ENCODE peak calls at places on chromosomes 13 and 19, in six cellular contexts. L, B, K, A, M and Q are unnamed samples.

GRCh38 chr19:474126-475078 is 13.6 kb upstream of the SHC2 start:
- DNase-seq in A (no peak), K (no peak), B (no peak), M (no peak), L (no peak), Q (no peak)

GRCh38 chr19:15124572-15125231 is 17.5 kb downstream of the SYDE1 start:
- DNase-seq in B (peak), L (no peak), A (no peak), K (no peak), M (peak), Q (no peak)

GRCh38 chr19:49546825-49547565 is 19.2 kb downstream of the RCN3 start:
- DNase-seq in M (peak), B (peak), A (peak), L (peak), K (peak), Q (no peak)

GRCh38 chr13:79307433-79307861 is 98.6 kb downstream of the RBM26 start:
- DNase-seq in A (no peak), M (no peak), L (no peak), B (peak), K (no peak), Q (no peak)

GRCh38 chr19:30322641-30323320 is 49.4 kb upstream of the ZNF536 start:
- DNase-seq in K (no peak), A (no peak), B (no peak), M (no peak), L (no peak), Q (peak)

GRCh38 chr19:38844093-38844686 is 5.6 kb downstream of the HNRNPL start:
- DNase-seq in M (no peak), K (no peak), B (no peak), L (no peak), A (no peak), Q (no peak)

GRCh38 chr19:51131780-51132680 is 7.3 kb downstream of the SIGLEC9 start:
- DNase-seq in L (peak), M (peak), K (peak), A (peak), B (no peak), Q (no peak)

GRCh38 chr13:39913928-39914327 is 258.5 kb downstream of the COG6 start:
- DNase-seq in M (peak), K (peak), L (no peak), B (no peak), A (no peak), Q (no peak)

GRCh38 chr19:54104998-54105715 is 2.5 kb downstream of the NDUFA3 start:
- DNase-seq in B (no peak), M (no peak), L (no peak), A (no peak), K (no peak), Q (no peak)

GRCh38 chr19:12763100-12763499 is 11.5 kb downstream of the BEST2 start:
- DNase-seq in A (no peak), L (no peak), M (no peak), B (no peak), K (no peak), Q (no peak)

GRCh38 chr19:39413269-39413902 is 917 bp downstream of the PLEKHG2 start:
- DNase-seq in A (no peak), L (peak), B (no peak), M (peak), K (peak), Q (no peak)

GRCh38 chr19:11130824-11131455 is 24.6 kb downstream of the SPC24 start:
- DNase-seq in M (peak), L (peak), K (peak), A (peak), B (peak), Q (peak)

GRCh38 chr13:33079960-33080359 is 63.7 kb downstream of the KL start:
- DNase-seq in M (no peak), A (no peak), B (no peak), K (no peak), L (no peak), Q (no peak)

DNA sequence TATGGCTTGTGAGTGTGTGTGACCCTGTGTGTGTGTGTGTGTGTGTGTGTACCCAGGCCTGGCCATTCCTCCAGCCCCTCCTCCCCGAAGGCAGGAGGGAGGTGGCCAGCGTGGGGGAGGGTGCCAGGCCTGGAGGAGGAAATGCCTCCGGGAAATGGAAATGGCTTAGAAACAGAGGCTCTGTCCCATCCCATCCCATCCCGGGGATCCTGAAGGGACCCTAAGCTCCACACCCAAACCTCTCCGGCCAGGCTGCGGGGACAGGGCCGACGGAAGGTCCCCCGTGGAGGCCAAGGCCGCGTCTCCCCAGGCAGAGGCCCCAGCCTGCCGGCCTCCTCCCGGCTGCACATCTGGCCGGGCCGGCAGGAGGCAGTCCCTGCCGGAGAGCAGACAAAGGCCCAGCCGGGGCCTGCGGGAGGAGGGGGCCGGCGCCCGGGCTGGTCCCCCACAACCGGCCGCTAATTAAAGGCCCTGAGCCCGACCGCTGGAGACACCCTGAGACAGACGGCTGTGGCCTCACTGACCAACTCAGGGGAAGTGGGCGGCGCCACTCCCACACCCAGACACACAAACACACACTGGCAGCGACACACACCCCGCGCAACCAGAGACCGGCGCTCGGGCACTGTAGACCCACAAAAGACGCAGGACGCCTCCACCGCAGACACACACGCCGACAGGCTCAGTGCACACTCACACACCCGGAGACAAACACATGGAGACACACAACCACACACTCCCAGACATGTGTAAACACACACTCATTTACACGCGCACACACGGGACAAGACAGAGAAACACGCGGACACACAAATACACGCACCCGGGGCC is 1.1 kb downstream of the ADAMTS10 start:
- DNase-seq in M (peak), K (peak), B (peak), L (peak), A (no peak), Q (no peak)
- TF ChIP-seq CTCF in M (no peak), K (peak), B (peak), L (peak), A (peak), Q (no peak)

GRCh38 chr19:35901055-35901644 is 810 bp upstream of the NFKBID start:
- DNase-seq in K (no peak), M (no peak), B (no peak), L (no peak), A (no peak), Q (no peak)
- H3K4me3 ChIP-seq in K (peak), M (no peak), B (peak), L (peak), A (peak), Q (peak)

DNA sequence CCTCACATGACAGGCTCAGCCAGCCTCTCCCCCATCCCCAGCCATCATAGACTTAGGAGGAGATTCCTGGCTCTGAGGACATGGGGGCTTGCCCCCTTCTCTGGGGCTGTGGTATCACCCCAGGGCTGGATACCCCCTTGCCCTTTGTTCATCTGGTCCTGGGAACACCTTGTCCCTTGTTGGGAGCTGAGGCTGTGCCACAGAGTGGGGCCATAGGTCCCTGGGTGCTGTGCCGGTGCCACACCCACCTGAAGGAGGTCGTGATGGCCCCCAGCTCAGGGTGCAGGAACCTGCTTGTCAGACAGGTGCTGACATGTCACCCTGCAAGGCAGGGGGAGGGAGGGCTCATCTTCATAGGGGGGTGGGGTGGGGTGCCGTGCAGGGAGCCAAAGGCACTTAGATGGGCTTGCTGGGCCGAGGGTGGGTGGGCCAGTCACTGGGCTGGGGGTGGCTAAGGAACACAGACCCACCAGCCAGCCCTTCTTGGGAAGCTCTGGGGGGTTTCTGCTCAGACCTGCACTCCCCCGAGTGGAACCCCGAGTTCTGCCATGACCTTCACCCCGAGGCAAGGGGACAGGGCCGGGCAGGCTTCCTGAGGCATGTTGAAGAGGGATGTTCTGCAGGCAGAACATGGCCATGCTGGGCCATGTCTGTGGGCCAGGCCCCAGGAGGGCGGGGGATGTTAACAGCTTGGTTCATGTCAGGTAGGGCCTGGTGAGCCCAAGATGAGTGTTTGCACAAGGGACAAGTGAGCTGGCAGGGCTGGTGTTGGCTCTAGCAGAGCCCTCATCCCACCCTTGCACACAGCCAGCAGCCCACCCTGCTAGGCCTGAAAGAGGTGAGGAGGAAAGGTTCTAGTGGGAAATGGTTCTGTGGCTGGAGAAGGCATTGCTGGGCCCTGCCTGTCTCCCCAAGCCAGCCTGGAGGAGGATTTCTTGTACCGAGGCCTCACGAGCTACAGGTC is 28.0 kb downstream of the TSSK6 start:
- DNase-seq in M (no peak), L (no peak), A (no peak), K (no peak), B (no peak), Q (no peak)
- H3K27ac ChIP-seq in M (no peak), L (peak), A (no peak), K (peak), B (peak), Q (peak)

GRCh38 chr19:4372630-4373367 is 27.5 kb downstream of the SH3GL1 start:
- DNase-seq in K (peak), B (no peak), M (no peak), A (no peak), L (no peak), Q (no peak)
- TF ChIP-seq CTCF in K (no peak), B (no peak), M (no peak), A (no peak), L (no peak), Q (no peak)

GRCh38 chr13:104567114-104567513 is 1500.9 kb upstream of the SLC10A2 start:
- DNase-seq in K (no peak), A (no peak), L (no peak), M (no peak), B (no peak), Q (no peak)

GRCh38 chr13:104571890-104572229 is 1505.6 kb upstream of the SLC10A2 start:
- DNase-seq in M (no peak), A (no peak), K (no peak), L (no peak), B (no peak), Q (no peak)

GRCh38 chr13:104577029-104577820 is 1511.0 kb upstream of the SLC10A2 start:
- DNase-seq in L (no peak), M (no peak), A (no peak), K (no peak), B (no peak), Q (no peak)

GRCh38 chr13:104565888-104566287 is 1499.7 kb upstream of the SLC10A2 start:
- DNase-seq in B (no peak), L (no peak), K (no peak), A (no peak), M (no peak), Q (no peak)

GRCh38 chr13:104571161-104571889 is 1505.1 kb upstream of the SLC10A2 start:
- DNase-seq in A (peak), M (peak), L (peak), B (peak), K (peak), Q (no peak)
- H3K4me3 ChIP-seq in A (peak), M (no peak), L (no peak), B (no peak), K (no peak), Q (peak)

GRCh38 chr13:101624210-101624922 is 171.9 kb downstream of the ITGBL1 start:
- DNase-seq in A (no peak), L (peak), M (no peak), B (no peak), K (no peak), Q (no peak)

GRCh38 chr13:101624981-101625380 is 172.5 kb downstream of the ITGBL1 start:
- DNase-seq in B (no peak), A (no peak), L (no peak), K (no peak), M (no peak), Q (no peak)

GRCh38 chr13:101626925-101627555 is 174.6 kb downstream of the ITGBL1 start:
- DNase-seq in L (no peak), B (no peak), M (no peak), K (no peak), A (no peak), Q (no peak)

GRCh38 chr13:101628900-101629299 is 176.4 kb downstream of the ITGBL1 start:
- DNase-seq in B (no peak), M (no peak), L (no peak), A (no peak), K (no peak), Q (no peak)

GRCh38 chr13:101627556-101627943 is 175.1 kb downstream of the ITGBL1 start:
- DNase-seq in K (no peak), L (no peak), B (no peak), M (no peak), A (no peak), Q (no peak)
- H3K27ac ChIP-seq in K (peak), L (no peak), B (no peak), M (no peak), A (no peak), Q (peak)

DNA sequence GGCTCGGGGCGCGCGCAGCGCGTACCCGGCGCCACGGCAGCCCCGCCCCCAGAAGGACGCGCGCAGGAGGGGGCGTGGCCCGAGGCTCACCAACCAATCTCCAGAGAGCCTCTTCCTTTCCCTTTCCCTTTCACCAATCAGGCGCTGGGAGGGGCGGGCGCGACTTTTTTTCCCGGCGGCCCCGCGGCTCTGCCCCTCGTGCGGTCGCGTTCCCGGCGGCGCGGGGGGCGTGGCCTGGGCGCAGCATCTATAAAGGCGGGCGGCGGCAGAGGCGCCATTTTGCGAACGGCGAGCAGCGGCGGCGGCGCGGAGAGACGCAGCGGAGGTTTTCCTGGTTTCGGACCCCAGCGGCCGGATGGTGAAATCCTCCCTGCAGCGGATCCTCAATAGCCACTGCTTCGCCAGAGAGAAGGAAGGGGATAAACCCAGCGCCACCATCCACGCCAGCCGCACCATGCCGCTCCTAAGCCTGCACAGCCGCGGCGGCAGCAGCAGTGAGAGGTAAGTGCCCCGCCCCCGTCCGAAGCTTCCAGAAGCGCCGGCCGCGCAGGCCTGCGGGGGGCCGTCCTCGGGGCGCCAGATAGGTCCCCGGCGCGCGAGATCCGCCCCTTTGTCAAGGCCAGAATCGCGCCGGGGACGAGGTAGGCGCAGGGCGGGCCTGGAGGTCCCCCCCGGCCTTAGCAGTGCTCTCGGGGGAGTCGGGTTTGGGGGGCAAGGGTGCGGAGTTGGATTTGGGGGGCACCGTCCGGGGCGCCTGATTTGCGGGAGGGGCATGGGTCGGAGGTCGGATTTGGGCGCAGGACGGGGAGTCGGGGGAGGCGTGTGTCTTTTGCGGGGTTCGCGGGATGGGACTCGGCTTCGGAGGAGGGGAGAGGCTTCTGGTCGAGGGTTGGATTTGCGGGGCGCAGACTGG is 12.5 kb downstream of the PEAK3 start:
- DNase-seq in B (peak), M (peak), A (peak), L (peak), K (peak), Q (peak)
- TF ChIP-seq CTCF in B (no peak), M (no peak), A (peak), L (no peak), K (no peak), Q (no peak)

GRCh38 chr13:31201341-31202024 is 1.7 kb downstream of the B3GLCT start:
- DNase-seq in K (peak), B (no peak), A (no peak), L (no peak), M (peak), Q (no peak)
- H3K4me3 ChIP-seq in K (peak), B (peak), A (peak), L (peak), M (peak), Q (peak)

GRCh38 chr19:46623915-46624502 is 880 bp downstream of the PTGIR start:
- DNase-seq in K (peak), L (no peak), M (no peak), B (no peak), A (no peak), Q (no peak)

GRCh38 chr19:46626441-46626840 is 1.6 kb upstream of the PTGIR start:
- DNase-seq in M (no peak), B (no peak), A (no peak), L (no peak), K (no peak), Q (no peak)

GRCh38 chr19:46625731-46626130 is 842 bp upstream of the PTGIR start:
- DNase-seq in A (no peak), K (no peak), B (no peak), L (no peak), M (no peak), Q (no peak)

GRCh38 chr19:46622118-46622446 is 2.8 kb downstream of the PTGIR start:
- DNase-seq in K (no peak), B (no peak), L (no peak), A (no peak), M (no peak), Q (no peak)

DNA sequence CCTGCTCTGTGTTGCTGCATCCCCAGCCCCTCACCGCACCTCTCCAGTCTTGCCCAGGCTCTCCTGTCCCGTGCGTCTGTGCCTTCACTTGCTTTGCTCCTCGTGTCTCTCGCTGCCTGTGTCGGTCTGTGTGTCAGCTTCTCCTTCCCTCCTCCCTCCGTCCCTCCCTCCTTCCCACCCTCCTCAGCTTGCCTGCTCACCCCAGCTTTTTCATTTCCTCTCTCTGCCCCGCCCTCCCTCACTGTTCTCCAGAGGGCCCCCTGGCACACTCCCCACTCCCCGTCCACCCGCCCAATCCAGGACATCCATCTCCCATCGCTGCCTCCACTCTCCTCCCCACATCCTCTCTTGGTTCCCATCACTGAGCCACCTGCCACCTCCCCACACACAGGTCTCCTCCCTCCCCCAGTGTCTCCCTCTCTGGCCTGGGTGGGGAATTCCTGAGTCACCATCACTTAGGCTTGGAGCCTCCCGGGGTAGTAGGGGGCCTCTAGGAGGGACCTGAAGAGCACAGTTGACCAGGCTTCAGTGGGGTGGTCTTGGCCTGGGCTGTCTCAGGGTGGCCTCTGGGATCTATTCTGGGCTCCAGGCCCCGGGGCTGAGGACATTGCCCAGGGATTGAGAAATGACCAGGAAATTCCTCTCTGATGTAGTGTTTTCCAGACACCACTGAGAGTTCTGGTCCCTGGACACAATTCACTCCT is at the start of gene PTGIR:
- DNase-seq in M (peak), L (no peak), K (peak), B (no peak), A (no peak), Q (peak)
- H3K27ac ChIP-seq in M (no peak), L (no peak), K (peak), B (no peak), A (peak), Q (peak)

DNA sequence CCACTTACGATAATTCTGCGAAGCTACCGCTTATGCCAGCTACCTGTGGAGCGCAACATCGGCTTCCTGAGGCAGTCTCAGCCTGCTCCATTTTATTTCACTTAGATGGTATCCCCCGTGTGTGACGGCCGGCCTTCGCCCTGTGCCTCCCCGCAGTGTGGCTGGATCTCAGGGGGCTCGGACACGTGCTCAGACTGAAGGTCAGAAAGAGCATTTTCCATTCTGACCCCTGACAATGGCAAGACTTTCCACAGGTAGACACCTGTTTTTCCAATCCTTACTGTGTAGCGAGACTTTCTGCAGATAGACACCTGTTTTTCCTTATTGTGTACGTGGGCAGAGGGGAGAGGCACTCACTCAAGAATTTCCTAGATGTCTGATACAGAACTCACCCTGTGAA is 52.7 kb downstream of the ATP11A start:
- DNase-seq in A (no peak), B (no peak), L (no peak), M (no peak), K (no peak), Q (no peak)
- TF ChIP-seq CTCF in A (no peak), B (no peak), L (no peak), M (no peak), K (no peak), Q (no peak)